ENCODE peak calls at places on chromosome 17, in nine cellular contexts. B, A, D, E, W, K, G, Q and C are unnamed samples.

GRCh38 chr17:74340470-74341023 is 14.5 kb downstream of the KIF19 start:
- DNase-seq in B (no peak), A (no peak), D (no peak), E (no peak), W (no peak), K (no peak), G (no peak), Q (no peak), C (no peak)

GRCh38 chr17:32111141-32111771 is 31.0 kb upstream of the RHOT1 start:
- DNase-seq in B (peak), A (peak), D (peak), E (peak), W (peak), K (peak), G (no peak), Q (peak), C (peak)

GRCh38 chr17:82772026-82772425 is 20.2 kb downstream of the TBCD start:
- DNase-seq in B (peak), A (peak), D (no peak), E (peak), W (no peak), K (no peak), G (peak), Q (peak), C (peak)

GRCh38 chr17:352421-353212 is at the start of gene RPH3AL:
- DNase-seq in B (peak), A (peak), D (no peak), E (no peak), W (no peak), K (no peak), G (no peak), Q (peak), C (peak)

GRCh38 chr17:5509482-5509881 is 23.1 kb downstream of the MIS12 start:
- DNase-seq in B (peak), A (peak), D (no peak), E (peak), W (no peak), K (no peak), G (no peak), Q (peak), C (no peak)

GRCh38 chr17:72338847-72339790 is 218.3 kb downstream of the SOX9 start:
- DNase-seq in B (peak), A (peak), D (no peak), E (peak), W (peak), K (peak), G (peak), Q (peak), C (peak)

GRCh38 chr17:42132941-42133340 is 10.3 kb downstream of the HSPB9 start:
- DNase-seq in B (peak), A (peak), D (no peak), E (peak), W (peak), K (no peak), G (no peak), Q (peak), C (peak)

GRCh38 chr17:14997290-14997689 is 267.8 kb downstream of the PMP22 start:
- DNase-seq in B (no peak), A (no peak), D (no peak), E (no peak), W (no peak), K (no peak), G (no peak), Q (no peak), C (no peak)

GRCh38 chr17:4780325-4781010 is 5.7 kb downstream of the VMO1 start:
- DNase-seq in B (no peak), A (no peak), D (no peak), E (no peak), W (no peak), K (no peak), G (no peak), Q (no peak), C (peak)

GRCh38 chr17:46742539-46743270 is 75.8 kb downstream of the WNT3 start:
- DNase-seq in B (peak), A (peak), D (no peak), E (peak), W (no peak), K (no peak), G (peak), Q (peak), C (no peak)

GRCh38 chr17:20202141-20202574 is 193.0 kb downstream of the SPECC1 start:
- DNase-seq in B (no peak), A (peak), D (no peak), E (no peak), W (no peak), K (no peak), G (no peak), Q (no peak), C (no peak)

GRCh38 chr17:75163074-75163473 is 8.8 kb upstream of the JPT1 start:
- DNase-seq in B (no peak), A (no peak), D (no peak), E (no peak), W (no peak), K (no peak), G (no peak), Q (no peak), C (peak)

GRCh38 chr17:47941246-47941997 is at the start of gene PNPO:
- DNase-seq in B (peak), A (peak), D (peak), E (peak), W (peak), K (peak), G (peak), Q (peak), C (peak)

GRCh38 chr17:10652984-10653680 is 4.0 kb downstream of the MYH3 start:
- DNase-seq in B (peak), A (no peak), D (no peak), E (no peak), W (no peak), K (no peak), G (no peak), Q (no peak), C (no peak)

GRCh38 chr17:77316191-77316641 is 175.4 kb downstream of the SEC14L1 start:
- DNase-seq in B (peak), A (peak), D (no peak), E (peak), W (no peak), K (no peak), G (no peak), Q (peak), C (peak)

GRCh38 chr17:48261297-48261880 is 153.8 kb downstream of the SNX11 start:
- DNase-seq in B (peak), A (no peak), D (no peak), E (peak), W (no peak), K (peak), G (no peak), Q (peak), C (peak)

GRCh38 chr17:55768946-55769624 is 18.2 kb downstream of the PCTP start:
- DNase-seq in B (no peak), A (no peak), D (no peak), E (peak), W (no peak), K (no peak), G (no peak), Q (no peak), C (no peak)

GRCh38 chr17:15281909-15282308 is 16.8 kb upstream of the PMP22 start:
- DNase-seq in B (peak), A (no peak), D (no peak), E (no peak), W (no peak), K (no peak), G (no peak), Q (no peak), C (no peak)

GRCh38 chr17:80892019-80892855 is 99.4 kb upstream of the CHMP6 start:
- DNase-seq in B (peak), A (peak), D (peak), E (peak), W (peak), K (no peak), G (peak), Q (peak), C (peak)

GRCh38 chr17:81480140-81480917 is 32.3 kb downstream of the ACTG1 start:
- DNase-seq in B (peak), A (peak), D (no peak), E (peak), W (no peak), K (no peak), G (peak), Q (no peak), C (no peak)

GRCh38 chr17:69335018-69335417 is 8.1 kb upstream of the ABCA5 start:
- DNase-seq in B (peak), A (peak), D (no peak), E (peak), W (no peak), K (no peak), G (peak), Q (no peak), C (no peak)
- TF ChIP-seq CTCF in B (peak), A (peak), D (peak), E (peak), W (peak), K (no peak), G (peak), Q (peak), C (peak)

GRCh38 chr17:57004944-57005579 is 27.1 kb downstream of the SCPEP1 start:
- DNase-seq in B (no peak), A (no peak), D (no peak), E (no peak), W (no peak), K (no peak), G (no peak), Q (no peak), C (no peak)
- TF ChIP-seq CTCF in B (no peak), A (peak), D (no peak), E (no peak), W (peak), K (peak), G (peak), Q (peak), C (peak)

DNA sequence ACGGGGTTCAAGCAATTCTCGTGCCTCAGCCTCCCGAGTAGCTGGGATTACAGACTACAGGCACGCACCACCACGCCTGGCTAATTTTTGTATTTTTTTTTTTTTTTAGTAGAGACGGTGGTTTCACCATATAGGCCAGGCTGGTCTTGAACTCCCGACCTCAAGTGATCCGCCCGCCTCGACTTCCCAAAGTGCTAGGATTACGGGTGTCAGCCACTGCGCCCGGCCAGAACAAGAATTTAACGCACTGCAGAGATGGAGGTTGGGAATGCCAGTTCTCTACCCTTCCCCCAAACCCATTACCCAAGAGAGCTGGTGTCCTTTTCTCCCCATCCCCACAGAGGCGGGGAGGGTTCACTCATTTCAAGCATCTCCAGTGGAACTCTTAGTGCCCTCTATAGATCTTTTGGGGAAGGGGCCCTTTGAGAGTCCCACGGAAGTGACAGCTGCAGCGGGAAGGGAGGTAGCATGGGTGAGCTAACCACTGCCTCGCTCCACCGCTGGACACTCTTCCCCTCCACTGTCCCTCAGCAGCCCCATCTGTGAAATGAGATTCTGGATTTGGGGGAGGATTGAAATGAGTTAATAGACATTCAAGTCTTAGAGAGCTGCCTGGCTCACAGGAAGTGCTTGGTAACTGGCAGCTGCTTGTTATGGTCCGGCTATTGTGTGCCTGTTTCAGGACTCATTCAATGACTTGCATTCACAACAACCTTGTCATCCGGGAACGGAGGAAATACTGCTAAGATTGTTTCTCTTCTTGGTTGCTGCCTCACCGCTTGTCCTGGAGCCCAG is 3.5 kb upstream of the UBALD2 start:
- DNase-seq in B (peak), A (peak), D (no peak), E (peak), W (no peak), K (peak), G (no peak), Q (peak), C (no peak)
- TF ChIP-seq CTCF in B (no peak), A (no peak), D (no peak), E (no peak), W (no peak), K (no peak), G (no peak), Q (no peak), C (no peak)

GRCh38 chr17:62753562-62753961 is 54.6 kb downstream of the MARCHF10 start:
- DNase-seq in B (no peak), A (no peak), D (no peak), E (no peak), W (no peak), K (no peak), G (no peak), Q (no peak), C (no peak)

GRCh38 chr17:62756198-62756597 is 51.9 kb downstream of the MARCHF10 start:
- DNase-seq in B (no peak), A (no peak), D (no peak), E (no peak), W (no peak), K (no peak), G (no peak), Q (no peak), C (no peak)

GRCh38 chr17:62757518-62757951 is 50.6 kb downstream of the MARCHF10 start:
- DNase-seq in B (no peak), A (no peak), D (no peak), E (peak), W (no peak), K (no peak), G (no peak), Q (no peak), C (no peak)

GRCh38 chr17:62754696-62755095 is 53.4 kb downstream of the MARCHF10 start:
- DNase-seq in B (no peak), A (no peak), D (no peak), E (no peak), W (no peak), K (no peak), G (no peak), Q (no peak), C (no peak)

DNA sequence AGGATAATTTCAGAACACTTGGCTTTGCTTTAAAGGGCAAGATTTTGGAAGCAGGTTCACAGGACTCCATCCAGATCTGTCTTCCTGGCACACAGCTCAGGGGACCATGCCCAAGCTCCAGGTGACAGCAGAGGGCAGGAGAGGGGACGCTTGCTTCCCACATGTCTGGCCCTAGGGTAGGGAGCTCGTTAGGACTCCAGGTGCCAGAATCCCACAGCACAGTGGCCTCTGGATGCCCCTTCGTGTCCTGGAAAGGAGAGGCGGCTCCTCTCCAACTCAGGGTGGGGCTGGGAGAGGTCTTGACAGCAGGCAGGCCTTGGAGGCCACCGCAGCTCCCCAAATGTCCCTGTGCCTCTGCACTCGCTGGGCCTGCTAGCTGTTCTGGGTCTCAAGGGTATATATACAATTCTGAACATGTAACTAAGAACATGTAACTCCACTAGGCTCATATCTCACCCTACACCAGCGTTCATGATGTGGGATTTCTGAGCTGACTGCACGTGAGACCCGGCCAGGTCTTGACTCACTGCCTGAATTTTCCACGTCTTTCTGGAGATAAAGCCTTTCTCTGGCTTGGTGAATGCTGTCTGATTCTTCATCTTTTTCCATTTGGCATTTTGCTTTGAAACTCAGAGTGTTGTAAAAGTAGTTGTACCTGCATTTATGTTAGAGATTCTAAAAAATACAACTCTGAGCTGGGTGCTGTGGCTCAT is 52.8 kb downstream of the MARCHF10 start:
- DNase-seq in B (peak), A (no peak), D (no peak), E (peak), W (no peak), K (no peak), G (no peak), Q (no peak), C (no peak)
- TF ChIP-seq CTCF in B (no peak), A (no peak), D (no peak), E (no peak), W (no peak), K (no peak), G (no peak), Q (no peak), C (no peak)

GRCh38 chr17:9220466-9221230 is 199.3 kb downstream of the NTN1 start:
- DNase-seq in B (no peak), A (no peak), D (no peak), E (no peak), W (no peak), K (no peak), G (no peak), Q (no peak), C (no peak)
- TF ChIP-seq CTCF in B (no peak), A (no peak), D (no peak), E (no peak), W (no peak), K (no peak), G (no peak), Q (no peak), C (no peak)